ENCODE peak calls at places on chromosomes 11 and 22, in four cellular contexts. Z is DND-41; T is CD4-positive, alpha-beta memory T cell; L is left ventricle myocardium inferior. W is an unnamed sample.

GRCh38 chr22:22011964-22012363 is 29.4 kb upstream of the TOP3B start:
- DNase-seq in Z (no peak), T (no peak), L (no peak), W (no peak)

GRCh38 chr11:66999555-66999954 is 23.4 kb upstream of the SYT12 start:
- DNase-seq in Z (no peak), T (no peak), L (no peak), W (no peak)

GRCh38 chr11:90919332-90919731 is 696.5 kb upstream of the CHORDC1 start:
- DNase-seq in Z (no peak), T (no peak), L (no peak), W (no peak)

GRCh38 chr11:67468056-67468455 is 995 bp downstream of the TMEM134 start:
- DNase-seq in Z (peak; percentile 12), T (no peak), L (no peak), W (peak; percentile 13)

GRCh38 chr11:35282226-35282882 is 137.0 kb downstream of the SLC1A2 start:
- DNase-seq in Z (no peak), T (no peak), L (no peak), W (no peak)

GRCh38 chr11:95991545-95991944 is 67.6 kb upstream of the MTMR2 start:
- DNase-seq in Z (no peak), T (no peak), L (no peak), W (no peak)

GRCh38 chr11:66689661-66690590 is 12.2 kb upstream of the RBM4B start:
- DNase-seq in Z (no peak), T (no peak), L (no peak), W (no peak)

GRCh38 chr11:7604331-7604973 is 68.8 kb downstream of the CYB5R2 start:
- DNase-seq in Z (no peak), T (no peak), L (no peak), W (no peak)

GRCh38 chr22:22713416-22713815 is 69.0 kb downstream of the GGTLC2 start:
- DNase-seq in Z (peak; percentile 1), T (no peak), L (no peak), W (no peak)

GRCh38 chr11:59894616-59895015 is 16.0 kb downstream of the OOSP3 start:
- DNase-seq in Z (no peak), T (no peak), L (no peak), W (no peak)

GRCh38 chr22:29914165-29914564 is 31.2 kb downstream of the MTMR3 start:
- DNase-seq in Z (no peak), T (no peak), L (no peak), W (no peak)

GRCh38 chr11:57460017-57460755 is at the start of gene RTN4RL2:
- DNase-seq in Z (peak; percentile 77), T (no peak), L (peak; percentile 48), W (peak; percentile 57)

GRCh38 chr22:39634530-39635399 is 64.2 kb downstream of the CACNA1I start:
- DNase-seq in Z (no peak), T (no peak), L (no peak), W (no peak)

GRCh38 chr11:109486129-109486528 is 64.1 kb downstream of the C11orf87 start:
- DNase-seq in Z (no peak), T (no peak), L (no peak), W (no peak)

GRCh38 chr22:47380692-47381091 is 618.2 kb downstream of the TBC1D22A start:
- DNase-seq in Z (no peak), T (no peak), L (no peak), W (no peak)

GRCh38 chr11:64355078-64355940 is 3.7 kb upstream of the RPS6KA4 start:
- DNase-seq in Z (peak; percentile 46), T (no peak), L (peak; percentile 77), W (peak; percentile 64)

GRCh38 chr11:22536036-22536435 is 89.6 kb downstream of the FANCF start:
- DNase-seq in Z (no peak), T (no peak), L (no peak), W (no peak)

GRCh38 chr11:122778148-122778547 is 60.2 kb upstream of the CRTAM start:
- DNase-seq in Z (no peak), T (no peak), L (no peak), W (no peak)

GRCh38 chr11:86931059-86931964 is 23.9 kb downstream of the FZD4 start:
- DNase-seq in Z (no peak), T (no peak), L (no peak), W (no peak)

GRCh38 chr11:6619021-6619745 is at the start of gene TPP1:
- DNase-seq in Z (peak; percentile 93), T (peak; percentile 88), L (peak; percentile 88), W (peak; percentile 84)

GRCh38 chr22:44622147-44622427 is 79.9 kb upstream of the PRR5 start:
- DNase-seq in Z (peak; percentile 31), T (peak; percentile 26), L (no peak), W (no peak)

GRCh38 chr22:41976070-41976901 is 7.0 kb downstream of the SEPTIN3 start:
- DNase-seq in Z (peak; percentile 49), T (peak; percentile 38), L (peak; percentile 31), W (peak; percentile 43)

GRCh38 chr11:118889796-118890195 is 6.1 kb downstream of the CXCR5 start:
- DNase-seq in Z (no peak), T (no peak), L (peak; percentile 74), W (no peak)

GRCh38 chr22:36201630-36202312 is at the start of gene APOL4:
- DNase-seq in Z (peak; percentile 81), T (no peak), L (peak; percentile 89), W (no peak)

GRCh38 chr22:47260551-47260950 is 498.1 kb downstream of the TBC1D22A start:
- DNase-seq in Z (no peak), T (no peak), L (no peak), W (no peak)

GRCh38 chr11:77155556-77156130 is 27.6 kb downstream of the MYO7A start:
- DNase-seq in Z (no peak), T (no peak), L (no peak), W (no peak)

GRCh38 chr22:39283312-39284141 is 35.9 kb downstream of the RPL3 start:
- DNase-seq in Z (no peak), T (no peak), L (peak; percentile 63), W (no peak)

GRCh38 chr11:96554236-96554635 is 164.4 kb downstream of the JRKL start:
- DNase-seq in Z (no peak), T (no peak), L (no peak), W (no peak)

GRCh38 chr11:116427337-116427902 is 345.4 kb downstream of the BUD13 start:
- DNase-seq in Z (no peak), T (no peak), L (no peak), W (no peak)

GRCh38 chr11:117817213-117818035 is 7.1 kb downstream of the FXYD2 start:
- DNase-seq in Z (peak; percentile 86), T (peak; percentile 80), L (peak; percentile 82), W (no peak)

DNA sequence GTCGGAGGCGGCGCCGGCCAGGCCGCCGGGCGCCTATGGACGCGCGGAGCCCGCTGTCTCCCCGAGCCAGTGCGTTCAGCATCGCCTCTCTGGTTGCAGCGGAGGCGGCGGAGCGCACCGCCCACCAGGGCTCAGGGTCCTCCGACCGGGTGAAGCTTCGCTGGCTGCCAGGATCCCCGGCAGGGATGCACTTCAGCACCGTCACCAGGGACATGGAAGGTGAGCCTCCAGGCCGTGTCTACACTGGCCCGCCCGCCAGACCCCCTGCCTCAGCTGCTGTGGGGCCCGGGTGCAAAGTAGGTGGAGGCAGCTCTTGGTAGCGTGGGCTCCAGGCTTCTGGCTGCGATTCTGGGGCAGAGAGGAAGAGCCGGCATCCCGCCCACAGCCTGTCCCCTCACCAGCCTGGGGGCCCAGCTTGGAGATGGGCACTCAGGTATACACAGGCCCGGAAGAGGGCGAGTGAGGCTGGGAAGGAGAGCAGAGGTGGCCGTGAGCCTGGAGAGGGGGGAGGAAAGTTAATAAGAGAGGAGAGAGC is 1.1 kb upstream of the TBX1 start:
- DNase-seq in Z (no peak), T (no peak), L (no peak), W (no peak)
- H3K4me3 ChIP-seq in Z (no peak overlapping the region), T (no peak overlapping the region), L (peak overlapping the region; percentile 37), W (no peak overlapping the region)

DNA sequence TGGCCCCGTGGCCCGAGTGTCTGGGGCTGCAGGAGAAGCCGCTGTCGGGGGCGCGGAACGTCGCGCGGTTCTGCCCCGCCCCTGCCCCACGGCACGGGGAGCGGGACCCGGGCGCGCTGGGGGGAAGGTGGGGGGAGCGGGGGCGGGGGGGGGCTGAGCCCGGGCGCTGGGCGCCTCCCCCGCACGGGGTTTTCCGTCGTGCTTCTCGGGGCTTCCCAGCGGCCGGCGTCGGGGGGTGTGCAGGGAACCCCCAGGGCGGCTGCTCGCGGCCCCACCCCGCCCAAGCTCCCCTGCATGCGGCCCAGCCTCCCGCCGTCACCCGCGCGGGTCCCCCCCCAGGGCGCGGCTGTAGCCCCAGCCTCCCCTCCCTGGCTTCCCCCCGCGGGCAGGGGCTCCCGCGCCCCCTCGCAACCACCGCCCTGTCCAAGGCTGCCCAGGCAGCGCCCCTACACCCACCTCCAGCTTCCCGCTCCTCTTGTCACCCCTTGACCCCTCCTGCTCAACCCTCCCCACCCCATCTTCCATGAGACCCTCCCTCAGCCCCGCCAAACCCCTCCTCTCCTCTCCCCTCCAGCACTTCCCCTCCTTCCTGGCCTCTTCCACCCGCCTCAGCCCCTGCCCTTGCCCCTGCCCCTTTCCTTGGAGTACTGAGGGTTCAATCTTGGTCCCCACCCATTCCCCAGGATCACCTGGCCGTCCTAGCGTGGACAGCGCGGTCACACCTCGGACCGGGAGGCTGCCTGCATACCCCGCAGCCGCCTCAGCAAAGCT is 1.7 kb downstream of the IL17REL start:
- DNase-seq in Z (no peak), T (peak; percentile 64), L (no peak), W (peak; percentile 76)
- H3K4me3 ChIP-seq in Z (no peak overlapping the region), T (no peak overlapping the region), L (no peak overlapping the region), W (peak overlapping the region; percentile 48)

DNA sequence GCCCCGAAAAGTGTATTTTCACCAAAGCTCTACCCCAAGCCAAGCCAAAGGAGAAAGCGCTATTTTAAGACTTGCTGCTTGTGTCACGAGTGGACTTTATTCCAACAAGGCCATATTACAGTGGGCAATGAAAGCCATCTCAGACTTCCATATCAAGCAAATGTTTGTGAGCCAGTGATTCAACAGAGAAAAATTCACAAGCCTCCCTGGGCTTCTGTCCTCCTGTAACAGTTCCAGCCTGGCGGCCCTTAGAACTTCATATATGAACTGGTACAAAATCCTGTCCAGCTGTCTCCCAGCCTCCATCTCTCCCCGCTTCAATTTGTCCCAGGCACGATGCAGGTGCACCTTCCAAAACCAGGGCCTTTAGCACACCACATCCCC is 11.2 kb downstream of the LARGE1 start:
- DNase-seq in Z (no peak), T (no peak), L (no peak), W (no peak)
- H3K4me3 ChIP-seq in Z (no peak overlapping the region), T (no peak overlapping the region), L (peak overlapping the region; percentile 7), W (no peak overlapping the region)

DNA sequence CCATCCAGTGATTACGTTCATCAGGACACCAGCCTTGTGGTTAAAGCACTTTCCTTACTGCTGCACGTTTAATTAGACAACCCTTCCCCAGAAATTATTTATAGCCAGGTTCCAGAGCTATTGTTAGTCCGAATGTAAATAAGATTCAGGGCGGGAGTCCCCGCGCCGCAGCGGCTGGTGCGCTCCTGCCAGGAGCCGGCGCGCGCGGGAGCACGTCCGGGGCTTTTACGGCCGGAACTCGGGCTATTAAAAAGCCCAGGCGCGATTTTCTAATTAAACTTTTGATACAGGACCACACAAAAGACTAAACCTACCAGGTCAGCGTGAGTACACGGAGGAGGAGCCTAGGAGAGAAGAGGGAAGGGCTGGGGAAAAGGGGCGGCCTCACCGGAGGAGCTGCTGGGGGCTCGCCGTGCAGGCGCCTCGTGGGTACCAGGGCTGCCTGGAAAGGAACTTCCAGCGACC is 538.2 kb downstream of the OPCML start:
- DNase-seq in Z (no peak), T (no peak), L (no peak), W (no peak)
- H3K4me3 ChIP-seq in Z (no peak overlapping the region), T (no peak overlapping the region), L (peak overlapping the region; percentile 51), W (no peak overlapping the region)

GRCh38 chr11:13298765-13299164 is 21.2 kb downstream of the BMAL1 start:
- DNase-seq in Z (no peak), T (no peak), L (no peak), W (no peak)
- H3K4me3 ChIP-seq in Z (no peak overlapping the region), T (no peak overlapping the region), L (no peak overlapping the region), W (no peak overlapping the region)